ENCODE peak calls at places on chromosome 11, in five cellular contexts. One of them, this sample, is unnamed.

GRCh38 chr11:75697906-75698563 is 19.6 kb upstream of the MOGAT2 start:
- DNase-seq in EL: no peak
- DNase-seq in fibroblast of pulmonary artery: no peak
- DNase-seq in left ventricle myocardium inferior: no peak
- DNase-seq in LoVo: peak
- DNase-seq in this sample: no peak

GRCh38 chr11:106077609-106078517 is at the start of gene AASDHPPT:
- DNase-seq in EL: peak
- DNase-seq in fibroblast of pulmonary artery: peak
- DNase-seq in left ventricle myocardium inferior: no peak
- DNase-seq in LoVo: peak
- DNase-seq in this sample: no peak

GRCh38 chr11:114200351-114200750 is 95.8 kb upstream of the NNMT start:
- DNase-seq in EL: no peak
- DNase-seq in fibroblast of pulmonary artery: no peak
- DNase-seq in left ventricle myocardium inferior: no peak
- DNase-seq in LoVo: no peak
- DNase-seq in this sample: no peak

GRCh38 chr11:100562102-100562501 is 125.0 kb upstream of the ARHGAP42 start:
- DNase-seq in EL: peak
- DNase-seq in fibroblast of pulmonary artery: peak
- DNase-seq in left ventricle myocardium inferior: no peak
- DNase-seq in LoVo: no peak
- DNase-seq in this sample: no peak

GRCh38 chr11:117997436-117998200 is 11.4 kb downstream of the IL10RA start:
- DNase-seq in EL: no peak
- DNase-seq in fibroblast of pulmonary artery: no peak
- DNase-seq in left ventricle myocardium inferior: no peak
- DNase-seq in LoVo: no peak
- DNase-seq in this sample: peak

GRCh38 chr11:131108780-131109179 is 192.5 kb upstream of the SNX19 start:
- DNase-seq in EL: peak
- DNase-seq in fibroblast of pulmonary artery: peak
- DNase-seq in left ventricle myocardium inferior: no peak
- DNase-seq in LoVo: no peak
- DNase-seq in this sample: no peak

GRCh38 chr11:19294444-19294843 is 53.7 kb upstream of the E2F8 start:
- DNase-seq in EL: no peak
- DNase-seq in fibroblast of pulmonary artery: no peak
- DNase-seq in left ventricle myocardium inferior: no peak
- DNase-seq in LoVo: no peak
- DNase-seq in this sample: no peak

GRCh38 chr11:57100638-57101312 is 81.0 kb upstream of the LRRC55 start:
- DNase-seq in EL: no peak
- DNase-seq in fibroblast of pulmonary artery: peak
- DNase-seq in left ventricle myocardium inferior: no peak
- DNase-seq in LoVo: no peak
- DNase-seq in this sample: no peak

GRCh38 chr11:76659672-76660532 is 10.6 kb downstream of the LRRC32 start:
- DNase-seq in EL: no peak
- DNase-seq in fibroblast of pulmonary artery: no peak
- DNase-seq in left ventricle myocardium inferior: no peak
- DNase-seq in LoVo: no peak
- DNase-seq in this sample: peak

GRCh38 chr11:46293616-46294015 is 16.2 kb downstream of the CREB3L1 start:
- DNase-seq in EL: peak
- DNase-seq in fibroblast of pulmonary artery: peak
- DNase-seq in left ventricle myocardium inferior: no peak
- DNase-seq in LoVo: no peak
- DNase-seq in this sample: no peak

GRCh38 chr11:77092382-77092781 is 10.3 kb upstream of the OMP start:
- DNase-seq in EL: no peak
- DNase-seq in fibroblast of pulmonary artery: no peak
- DNase-seq in left ventricle myocardium inferior: peak
- DNase-seq in LoVo: no peak
- DNase-seq in this sample: peak

GRCh38 chr11:47181271-47181670 is 4.6 kb upstream of the ARFGAP2 start:
- DNase-seq in EL: no peak
- DNase-seq in fibroblast of pulmonary artery: no peak
- DNase-seq in left ventricle myocardium inferior: no peak
- DNase-seq in LoVo: no peak
- DNase-seq in this sample: no peak

GRCh38 chr11:32435511-32435946 is at the start of gene WT1:
- DNase-seq in EL: no peak
- DNase-seq in fibroblast of pulmonary artery: peak
- DNase-seq in left ventricle myocardium inferior: peak
- DNase-seq in LoVo: no peak
- DNase-seq in this sample: no peak

GRCh38 chr11:27414644-27415043 is 51.6 kb upstream of the CCDC34 start:
- DNase-seq in EL: no peak
- DNase-seq in fibroblast of pulmonary artery: no peak
- DNase-seq in left ventricle myocardium inferior: no peak
- DNase-seq in LoVo: no peak
- DNase-seq in this sample: no peak

GRCh38 chr11:75969626-75970308 is 154.8 kb downstream of the UVRAG start:
- DNase-seq in EL: peak
- DNase-seq in fibroblast of pulmonary artery: peak
- DNase-seq in left ventricle myocardium inferior: no peak
- DNase-seq in LoVo: peak
- DNase-seq in this sample: no peak

This sample was measured in lower lobe of right lung.